ENCODE peak calls at places on chromosomes 3 and 15, in four cellular contexts. One of them, this sample, is unnamed.

GRCh38 chr15:37093480-37094410 is 6.6 kb downstream of the MEIS2 start:
- DNase-seq in K562: no peak
- DNase-seq in HepG2: no peak
- DNase-seq in A549: no peak
- DNase-seq in this sample: no peak

GRCh38 chr15:98548172-98548971 is 100.0 kb upstream of the IGF1R start:
- DNase-seq in A549: peak
- DNase-seq in HepG2: no peak
- DNase-seq in K562: no peak
- DNase-seq in this sample: peak

GRCh38 chr3:138389144-138389601 is 40.8 kb downstream of the MRAS start:
- DNase-seq in HepG2: no peak
- DNase-seq in A549: no peak
- DNase-seq in K562: no peak
- DNase-seq in this sample: no peak

GRCh38 chr3:52931889-52932288 is 34.5 kb upstream of the STIMATE start:
- DNase-seq in HepG2: no peak
- DNase-seq in A549: peak
- DNase-seq in K562: no peak
- DNase-seq in this sample: no peak

GRCh38 chr3:11057655-11058054 is 65.1 kb downstream of the SLC6A1 start:
- DNase-seq in HepG2: no peak
- DNase-seq in A549: no peak
- DNase-seq in K562: no peak
- DNase-seq in this sample: no peak

GRCh38 chr3:175374705-175375104 is 515.6 kb downstream of the NAALADL2 start:
- DNase-seq in K562: no peak
- DNase-seq in HepG2: no peak
- DNase-seq in A549: no peak
- DNase-seq in this sample: no peak

GRCh38 chr3:122011396-122011795 is 10.7 kb downstream of the ILDR1 start:
- DNase-seq in A549: no peak
- DNase-seq in HepG2: no peak
- DNase-seq in K562: no peak
- DNase-seq in this sample: no peak

GRCh38 chr3:11282250-11283125 is 10.3 kb downstream of the ATG7 start:
- DNase-seq in A549: no peak
- DNase-seq in K562: no peak
- DNase-seq in HepG2: no peak
- DNase-seq in this sample: no peak

GRCh38 chr3:13200951-13201350 is 127.7 kb upstream of the IQSEC1 start:
- DNase-seq in HepG2: peak
- DNase-seq in A549: peak
- DNase-seq in K562: peak
- DNase-seq in this sample: peak

GRCh38 chr3:70849911-70850699 is 537.7 kb upstream of the MDFIC2 start:
- DNase-seq in A549: peak
- DNase-seq in K562: no peak
- DNase-seq in HepG2: no peak
- DNase-seq in this sample: no peak

GRCh38 chr3:172658344-172659245 is 52.3 kb downstream of the NCEH1 start:
- DNase-seq in K562: no peak
- DNase-seq in HepG2: peak
- DNase-seq in A549: peak
- DNase-seq in this sample: peak

GRCh38 chr3:113523241-113523640 is 8.3 kb upstream of the SPICE1 start:
- DNase-seq in HepG2: no peak
- DNase-seq in A549: no peak
- DNase-seq in K562: no peak
- DNase-seq in this sample: no peak

GRCh38 chr15:73593278-73594074 is 39.7 kb downstream of the NPTN start:
- DNase-seq in HepG2: no peak
- DNase-seq in A549: no peak
- DNase-seq in K562: peak
- DNase-seq in this sample: no peak

GRCh38 chr3:191901746-191902145 is 440.8 kb downstream of the PYDC2 start:
- DNase-seq in HepG2: no peak
- DNase-seq in K562: no peak
- DNase-seq in A549: no peak
- DNase-seq in this sample: no peak

GRCh38 chr3:169237181-169237580 is 426.3 kb downstream of the MECOM start:
- DNase-seq in K562: no peak
- DNase-seq in HepG2: no peak
- DNase-seq in A549: no peak
- DNase-seq in this sample: no peak

GRCh38 chr3:11074007-11074406 is 80.3 kb upstream of the HRH1 start:
- DNase-seq in K562: no peak
- DNase-seq in HepG2: no peak
- DNase-seq in A549: no peak
- DNase-seq in this sample: no peak

GRCh38 chr3:99765042-99765942 is 52.4 kb upstream of the CMSS1 start:
- DNase-seq in K562: no peak
- DNase-seq in A549: no peak
- DNase-seq in HepG2: no peak
- DNase-seq in this sample: no peak
- TF ChIP-seq NR3C1 in K562: no peak
- TF ChIP-seq NR3C1 in A549: no peak
- TF ChIP-seq NR3C1 in HepG2: no peak
- TF ChIP-seq NR3C1 in this sample: no peak

GRCh38 chr3:125119752-125120369 is 64.1 kb upstream of the HEG1 start:
- DNase-seq in K562: no peak
- DNase-seq in A549: no peak
- DNase-seq in HepG2: no peak
- DNase-seq in this sample: no peak
- TF ChIP-seq USF2 in K562: no peak
- TF ChIP-seq USF2 in A549: no peak
- TF ChIP-seq USF2 in HepG2: no peak
- TF ChIP-seq USF2 in this sample: no peak

GRCh38 chr15:41557673-41558399 is 1.2 kb upstream of the TYRO3 start:
- DNase-seq in A549: peak
- DNase-seq in HepG2: peak
- DNase-seq in K562: peak
- DNase-seq in this sample: peak

GRCh38 chr15:41556657-41557056 is 2.4 kb upstream of the TYRO3 start:
- DNase-seq in HepG2: no peak
- DNase-seq in A549: no peak
- DNase-seq in K562: no peak
- DNase-seq in this sample: no peak

GRCh38 chr15:41559489-41560177 is 621 bp downstream of the TYRO3 start:
- DNase-seq in A549: no peak
- DNase-seq in K562: peak
- DNase-seq in HepG2: no peak
- DNase-seq in this sample: no peak

GRCh38 chr15:41559239-41559488 is 152 bp downstream of the TYRO3 start:
- DNase-seq in A549: no peak
- DNase-seq in HepG2: no peak
- DNase-seq in K562: no peak
- DNase-seq in this sample: no peak

GRCh38 chr15:41558400-41559238 is at the start of gene TYRO3:
- DNase-seq in A549: no peak
- DNase-seq in K562: peak
- DNase-seq in HepG2: no peak
- DNase-seq in this sample: peak
- TF ChIP-seq NR3C1 in A549: no peak
- TF ChIP-seq NR3C1 in K562: no peak
- TF ChIP-seq NR3C1 in HepG2: no peak
- TF ChIP-seq NR3C1 in this sample: no peak

GRCh38 chr3:188296761-188297689 is 143.1 kb downstream of the LPP start:
- DNase-seq in HepG2: peak
- DNase-seq in A549: peak
- DNase-seq in K562: no peak
- DNase-seq in this sample: no peak

GRCh38 chr3:188301147-188301546 is 147.2 kb downstream of the LPP start:
- DNase-seq in K562: no peak
- DNase-seq in A549: no peak
- DNase-seq in HepG2: no peak
- DNase-seq in this sample: no peak

GRCh38 chr3:188298585-188298984 is 144.6 kb downstream of the LPP start:
- DNase-seq in K562: no peak
- DNase-seq in HepG2: no peak
- DNase-seq in A549: no peak
- DNase-seq in this sample: no peak

GRCh38 chr3:188299713-188300112 is 145.8 kb downstream of the LPP start:
- DNase-seq in K562: no peak
- DNase-seq in HepG2: no peak
- DNase-seq in A549: no peak
- DNase-seq in this sample: no peak

GRCh38 chr3:188299068-188299467 is 145.1 kb downstream of the LPP start:
- DNase-seq in K562: no peak
- DNase-seq in A549: no peak
- DNase-seq in HepG2: no peak
- DNase-seq in this sample: no peak
- TF ChIP-seq USF2 in K562: no peak
- TF ChIP-seq USF2 in A549: no peak
- TF ChIP-seq USF2 in HepG2: no peak
- TF ChIP-seq USF2 in this sample: no peak

DNA sequence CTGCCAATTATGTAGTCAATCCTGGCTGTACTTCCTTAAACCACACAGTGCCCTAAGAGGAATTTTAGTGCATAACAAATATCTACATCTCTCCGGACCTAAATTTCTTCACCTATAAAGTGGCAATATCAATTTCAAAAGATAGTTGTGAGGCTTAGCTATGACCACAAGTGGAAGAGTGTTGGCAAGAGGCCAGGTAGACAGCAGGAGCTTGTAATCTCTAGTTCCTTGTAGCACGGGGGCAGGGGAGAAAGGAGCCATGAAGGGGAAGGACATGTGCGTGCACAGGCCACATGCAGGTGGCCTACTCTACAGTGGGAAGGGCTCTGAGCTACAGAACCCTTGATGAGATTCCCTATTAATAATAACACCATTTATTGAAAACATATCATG is 269.7 kb downstream of the ABHD5 start:
- DNase-seq in A549: peak
- DNase-seq in HepG2: no peak
- DNase-seq in K562: peak
- DNase-seq in this sample: no peak
- TF ChIP-seq NR3C1 in A549: no peak
- TF ChIP-seq NR3C1 in HepG2: no peak
- TF ChIP-seq NR3C1 in K562: no peak
- TF ChIP-seq NR3C1 in this sample: no peak

GRCh38 chr15:46714959-46715358 is 1002.3 kb upstream of the SEMA6D start:
- DNase-seq in HepG2: no peak
- DNase-seq in K562: no peak
- DNase-seq in A549: no peak
- DNase-seq in this sample: no peak
- TF ChIP-seq USF2 in HepG2: no peak
- TF ChIP-seq USF2 in K562: no peak
- TF ChIP-seq USF2 in A549: no peak
- TF ChIP-seq USF2 in this sample: no peak

GRCh38 chr15:92781925-92782453 is 118.1 kb upstream of the CHD2 start:
- DNase-seq in A549: no peak
- DNase-seq in K562: no peak
- DNase-seq in HepG2: no peak
- DNase-seq in this sample: no peak
- TF ChIP-seq NR3C1 in A549: no peak
- TF ChIP-seq NR3C1 in K562: no peak
- TF ChIP-seq NR3C1 in HepG2: no peak
- TF ChIP-seq NR3C1 in this sample: no peak

DNA sequence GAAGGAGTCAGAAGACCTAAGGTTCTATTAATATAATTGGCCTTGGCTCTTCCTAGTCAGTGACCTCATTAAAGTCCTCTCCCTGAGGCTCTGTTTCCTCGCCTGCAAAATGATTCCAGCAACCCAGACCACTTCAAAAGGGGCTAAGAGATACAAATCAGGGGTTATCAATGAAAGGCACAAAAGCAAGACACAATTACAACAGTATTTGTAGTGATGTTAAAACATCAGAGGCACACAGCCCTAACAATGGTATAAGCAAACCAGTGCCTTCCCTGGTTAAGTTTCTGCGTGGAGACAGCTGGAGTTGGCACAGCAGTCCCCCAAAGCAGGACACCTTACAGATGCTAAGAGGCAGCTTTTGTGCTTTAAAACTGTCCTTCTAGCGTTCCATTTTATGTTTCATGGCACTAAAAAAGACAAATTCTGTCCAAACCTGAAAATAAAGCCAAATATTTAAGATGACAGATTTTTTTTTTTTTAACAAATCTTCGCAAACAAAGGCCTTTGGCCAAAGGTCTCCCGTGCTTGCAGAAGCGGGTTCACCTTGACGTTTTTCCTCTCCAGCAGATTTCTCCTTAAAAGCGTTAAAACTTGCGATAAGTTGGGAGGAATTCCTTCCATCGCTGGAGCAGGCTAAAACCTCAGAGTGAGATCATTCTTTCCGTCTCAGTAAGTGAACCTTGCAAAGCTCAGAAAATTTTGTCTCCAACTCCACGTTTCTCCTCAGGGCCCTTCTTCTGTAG is 1.0 kb downstream of the ZNF280D start:
- DNase-seq in K562: peak
- DNase-seq in HepG2: peak
- DNase-seq in A549: peak
- DNase-seq in this sample: no peak
- TF ChIP-seq USF2 in K562: no peak
- TF ChIP-seq USF2 in HepG2: no peak
- TF ChIP-seq USF2 in A549: no peak
- TF ChIP-seq USF2 in this sample: no peak

GRCh38 chr3:62128028-62128427 is 245.3 kb downstream of the FEZF2 start:
- DNase-seq in A549: no peak
- DNase-seq in K562: no peak
- DNase-seq in HepG2: no peak
- DNase-seq in this sample: no peak
- TF ChIP-seq NR3C1 in A549: no peak
- TF ChIP-seq NR3C1 in K562: no peak
- TF ChIP-seq NR3C1 in HepG2: no peak
- TF ChIP-seq NR3C1 in this sample: no peak

GRCh38 chr15:64379216-64379960 is 1.9 kb downstream of the PCLAF start:
- DNase-seq in HepG2: no peak
- DNase-seq in A549: no peak
- DNase-seq in K562: no peak
- DNase-seq in this sample: no peak
- TF ChIP-seq USF2 in HepG2: no peak
- TF ChIP-seq USF2 in A549: no peak
- TF ChIP-seq USF2 in K562: no peak
- TF ChIP-seq USF2 in this sample: no peak

This sample was measured in WTC11.